ENCODE peak calls at places on chromosomes 16 and 17, in six cellular contexts. P is HCT116, K is HepG2, I is T47D, W is SK-N-SH, O is GM12878. L is an unnamed sample.

GRCh38 chr17:42340691-42341127 is 47.5 kb downstream of the STAT3 start:
- DNase-seq in I (no peak), P (no peak), W (no peak), K (no peak), O (no peak), L (no peak)

GRCh38 chr16:12516621-12517309 is 286.9 kb downstream of the CPPED1 start:
- DNase-seq in I (no peak), O (no peak), W (no peak), P (no peak), K (no peak), L (no peak)

GRCh38 chr17:9401434-9401833 is 174.2 kb downstream of the STX8 start:
- DNase-seq in I (peak), P (no peak), O (no peak), W (no peak), K (no peak), L (no peak)

GRCh38 chr17:5585814-5586558 is 1.7 kb upstream of the NLRP1 start:
- DNase-seq in O (peak), W (no peak), P (no peak), K (no peak), I (no peak), L (no peak)

GRCh38 chr17:4634981-4635380 is 6.5 kb downstream of the ALOX15 start:
- DNase-seq in K (no peak), O (no peak), P (no peak), I (no peak), W (no peak), L (no peak)

GRCh38 chr16:66084306-66084705 is 282.2 kb upstream of the CDH5 start:
- DNase-seq in I (no peak), W (no peak), K (no peak), O (no peak), P (no peak), L (no peak)

GRCh38 chr17:76260669-76261068 is 4.5 kb upstream of the UBALD2 start:
- DNase-seq in W (no peak), K (no peak), O (no peak), I (no peak), P (no peak), L (no peak)

GRCh38 chr16:15874745-15875314 is 13.6 kb downstream of the CEP20 start:
- DNase-seq in I (no peak), O (no peak), W (peak), K (peak), P (peak), L (peak)

GRCh38 chr16:12551530-12551929 is 252.2 kb downstream of the CPPED1 start:
- DNase-seq in W (no peak), P (no peak), O (no peak), I (no peak), K (no peak), L (no peak)

GRCh38 chr17:45408611-45409421 is 23.9 kb downstream of the ARHGAP27 start:
- DNase-seq in K (no peak), I (no peak), P (no peak), W (no peak), O (no peak), L (no peak)

DNA sequence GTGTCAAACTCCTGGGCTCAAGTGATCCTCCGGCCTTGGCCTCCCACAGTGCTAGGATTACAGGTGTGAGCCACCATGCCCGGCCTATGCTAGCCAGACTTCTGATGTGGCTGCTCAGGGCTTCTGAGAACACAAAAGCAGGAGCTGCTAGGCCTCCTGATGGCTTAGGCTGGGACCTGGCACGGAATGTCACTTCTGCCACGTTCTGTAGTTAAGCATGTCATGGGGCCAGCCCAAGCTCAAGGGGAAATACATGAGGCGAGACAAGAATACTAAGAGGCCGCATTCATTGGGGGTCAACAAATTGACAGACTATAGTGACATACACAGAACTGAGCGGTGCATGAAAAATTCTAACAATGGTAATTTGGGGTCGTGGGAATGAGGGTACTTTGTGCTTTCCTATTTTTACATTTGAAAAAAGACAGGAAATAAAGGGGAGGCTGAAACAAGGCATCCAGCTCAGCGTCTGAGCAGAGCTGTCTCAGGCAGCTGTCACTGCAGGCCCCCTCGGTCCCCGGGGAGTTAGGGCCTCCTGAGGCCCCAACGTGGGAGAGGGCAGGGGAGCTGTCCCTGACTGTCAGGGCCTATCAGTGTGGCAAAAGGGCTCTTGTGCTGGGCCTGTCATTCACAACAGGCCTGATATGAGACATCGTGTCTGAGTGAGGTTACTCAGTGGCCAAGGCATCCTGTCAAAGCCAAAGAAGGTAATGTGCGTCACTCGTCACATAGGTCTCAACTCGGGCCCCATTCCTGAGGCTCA is 26.3 kb downstream of the CFAP20 start:
- DNase-seq in O (no peak), I (no peak), W (no peak), K (no peak), P (no peak), L (no peak)
- TF ChIP-seq JUND in O (no peak), I (no peak), W (no peak), K (no peak), P (no peak), L (no peak)

DNA sequence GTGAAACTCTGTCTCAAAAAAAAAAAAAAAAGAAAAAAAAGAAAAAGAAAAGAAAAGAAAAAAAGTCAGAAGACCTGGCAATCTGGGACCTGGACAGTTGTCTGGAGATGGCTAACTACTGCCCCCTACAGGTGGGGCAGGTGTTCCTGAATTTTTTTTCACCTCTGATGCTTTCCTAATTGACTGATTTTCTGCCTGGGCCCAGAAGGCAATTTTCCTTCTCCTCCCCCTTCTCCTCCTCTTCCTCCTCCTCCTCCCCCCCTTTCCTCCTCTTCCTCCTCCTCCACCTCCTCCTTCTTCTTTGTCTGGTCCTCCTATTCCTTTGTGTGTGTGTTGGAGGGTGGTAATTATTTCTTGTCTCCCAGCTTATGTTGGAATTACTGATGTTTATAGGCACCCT is 26.7 kb downstream of the IRX5 start:
- DNase-seq in P (peak), O (no peak), I (no peak), K (peak), W (no peak), L (no peak)
- TF ChIP-seq JUND in P (no peak), O (no peak), I (no peak), K (no peak), W (no peak), L (no peak)

DNA sequence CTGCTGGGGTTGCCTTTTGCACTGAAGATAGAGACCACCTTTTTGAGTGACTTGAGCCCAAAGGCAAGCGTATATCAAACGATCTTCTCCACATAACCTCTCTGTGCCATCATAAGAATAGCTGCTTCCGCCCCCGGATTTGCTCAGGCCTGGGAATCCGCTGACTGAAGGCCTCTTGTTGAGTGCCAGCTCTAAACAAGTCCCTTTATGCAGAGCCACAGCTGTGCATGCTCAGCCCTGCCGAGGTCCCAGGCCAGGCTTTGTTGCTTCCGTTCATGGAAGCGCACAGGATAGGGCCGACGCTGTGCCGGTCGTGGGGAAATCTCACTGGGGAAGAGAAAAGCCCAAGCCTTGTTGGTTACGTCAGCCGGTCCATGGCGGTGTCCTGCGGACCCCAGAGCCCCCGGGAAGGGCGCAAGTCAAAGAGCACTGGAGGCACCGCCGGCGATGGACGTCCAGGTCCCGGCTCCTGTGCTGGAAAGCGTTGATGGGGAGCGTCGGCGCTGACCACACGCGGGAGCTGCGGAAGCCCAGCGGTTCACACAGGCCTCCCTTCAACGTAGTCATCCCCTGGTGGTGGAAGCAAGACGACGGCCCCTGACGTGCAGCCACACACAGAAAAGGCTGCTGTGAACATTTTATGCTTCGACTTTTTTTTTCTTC is 23.5 kb upstream of the RPL13 start:
- DNase-seq in O (no peak), I (no peak), K (no peak), W (no peak), P (no peak), L (no peak)
- TF ChIP-seq JUND in O (no peak), I (no peak), K (no peak), W (no peak), P (no peak), L (no peak)

DNA sequence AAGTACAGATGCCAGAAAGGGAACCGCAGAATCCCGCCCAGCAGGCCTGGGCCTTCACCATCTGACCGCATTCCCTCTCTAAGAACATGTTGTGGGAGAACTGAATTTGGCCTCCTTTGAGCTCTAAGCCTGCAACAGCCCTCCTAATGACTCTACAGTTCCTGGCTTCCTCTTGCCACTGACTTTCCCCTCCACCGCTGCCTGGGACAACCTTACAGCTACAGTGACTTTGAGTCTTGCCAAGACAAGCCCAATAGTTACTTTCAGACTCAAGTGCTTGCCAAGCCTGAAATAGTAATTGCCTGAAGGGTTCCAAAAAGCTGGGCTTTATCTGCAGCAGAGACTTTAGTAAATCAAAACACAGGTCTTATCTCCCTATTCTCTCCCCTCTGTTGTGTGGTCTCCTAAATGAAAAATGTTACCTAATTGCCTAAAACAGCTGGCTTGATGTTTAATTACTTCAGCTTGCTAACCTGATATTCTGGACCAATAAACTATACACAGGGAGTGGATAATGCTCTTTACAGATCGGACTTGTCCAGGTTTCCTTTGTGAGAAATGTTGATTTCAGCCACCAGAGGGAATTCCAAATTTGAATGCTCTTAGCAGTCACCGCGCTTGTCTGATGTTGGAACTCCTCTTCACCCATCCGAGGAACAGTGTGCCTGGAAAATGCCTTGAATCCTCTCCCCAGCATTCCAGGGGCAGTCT is 85.1 kb upstream of the TBX2 start:
- DNase-seq in K (no peak), W (peak), O (no peak), I (no peak), P (no peak), L (no peak)
- TF ChIP-seq JUND in K (no peak), W (no peak), O (no peak), I (no peak), P (no peak), L (no peak)

DNA sequence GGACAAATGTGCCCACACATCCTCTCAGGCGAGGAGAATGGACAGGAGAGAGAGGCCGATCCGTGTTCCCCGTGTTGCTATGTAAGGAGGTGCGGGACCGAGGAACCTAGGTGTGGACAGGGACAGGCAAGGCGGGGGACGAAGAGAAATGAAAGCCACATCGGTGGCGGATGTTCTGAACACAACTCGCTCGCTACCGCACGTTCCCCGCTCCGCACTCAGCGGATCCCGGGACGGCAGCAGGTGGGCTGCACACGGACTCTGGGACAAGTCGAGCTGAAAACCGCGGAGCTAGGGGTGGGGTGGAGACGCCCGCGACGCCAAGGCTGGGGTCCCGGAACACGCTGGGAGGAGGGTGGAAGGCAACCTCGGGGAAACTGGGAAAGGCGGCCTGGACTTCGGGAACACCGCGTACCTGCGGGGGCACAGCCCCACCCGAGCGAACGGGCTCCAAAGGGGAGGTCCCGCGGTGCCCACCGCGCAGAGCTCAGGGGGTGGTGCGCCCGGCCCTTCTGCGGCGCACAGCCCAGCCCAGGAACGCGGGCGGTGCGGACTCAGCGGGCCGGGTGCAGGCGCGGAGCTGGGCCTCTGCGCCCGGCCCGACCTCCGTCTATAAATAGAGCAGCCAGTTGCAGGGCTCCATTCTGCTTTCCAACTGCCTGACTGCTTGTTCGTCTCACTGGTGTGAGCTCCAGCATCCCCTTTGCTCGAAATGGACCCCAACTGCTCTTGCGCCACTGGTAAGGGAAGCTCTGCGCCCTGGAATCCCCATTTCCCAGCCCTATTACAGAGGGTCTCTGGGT is at the start of gene MT1E:
- DNase-seq in I (no peak), P (peak), O (no peak), W (peak), K (peak), L (peak)
- TF ChIP-seq JUND in I (no peak), P (no peak), O (no peak), W (no peak), K (no peak), L (no peak)

GRCh38 chr17:28226563-28226962 is 92.4 kb upstream of the TMEM97 start:
- DNase-seq in I (no peak), W (no peak), K (no peak), P (no peak), O (no peak), L (no peak)

GRCh38 chr17:28228986-28229729 is 89.8 kb upstream of the TMEM97 start:
- DNase-seq in K (no peak), W (peak), O (no peak), I (no peak), P (no peak), L (no peak)

GRCh38 chr17:28228109-28228840 is 90.7 kb upstream of the TMEM97 start:
- DNase-seq in K (no peak), W (peak), I (no peak), O (no peak), P (no peak), L (no peak)

GRCh38 chr17:28227278-28228108 is 91.5 kb upstream of the TMEM97 start:
- DNase-seq in W (peak), O (no peak), I (peak), P (peak), K (no peak), L (peak)

DNA sequence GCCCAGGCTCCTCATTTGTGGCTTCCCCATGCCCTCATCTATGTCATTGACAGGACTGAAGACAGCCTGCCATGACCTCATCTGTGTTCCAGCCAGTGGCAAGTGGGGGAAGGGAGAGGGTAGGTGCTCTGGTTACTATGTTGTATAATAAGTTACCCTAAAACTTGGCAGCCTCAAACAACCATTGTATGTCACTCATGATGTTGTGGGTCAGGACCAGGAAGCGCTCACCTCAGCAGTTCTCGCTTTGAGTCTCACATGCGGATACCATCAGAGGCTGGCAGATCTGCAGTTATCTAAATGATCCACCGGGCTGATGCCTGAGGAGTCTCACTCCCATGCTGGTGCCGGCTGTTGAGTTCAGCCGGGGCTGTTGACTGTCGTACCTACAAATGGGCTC is 89.0 kb upstream of the TMEM97 start:
- DNase-seq in W (no peak), O (no peak), P (no peak), I (no peak), K (no peak), L (no peak)
- TF ChIP-seq JUND in W (no peak), O (no peak), P (no peak), I (no peak), K (no peak), L (no peak)

GRCh38 chr17:50055426-50056216 is at the start of gene ITGA3:
- DNase-seq in K (no peak), W (peak), O (no peak), P (peak), I (peak), L (peak)
- TF ChIP-seq JUND in K (no peak), W (no peak), O (no peak), P (no peak), I (no peak), L (no peak)

DNA sequence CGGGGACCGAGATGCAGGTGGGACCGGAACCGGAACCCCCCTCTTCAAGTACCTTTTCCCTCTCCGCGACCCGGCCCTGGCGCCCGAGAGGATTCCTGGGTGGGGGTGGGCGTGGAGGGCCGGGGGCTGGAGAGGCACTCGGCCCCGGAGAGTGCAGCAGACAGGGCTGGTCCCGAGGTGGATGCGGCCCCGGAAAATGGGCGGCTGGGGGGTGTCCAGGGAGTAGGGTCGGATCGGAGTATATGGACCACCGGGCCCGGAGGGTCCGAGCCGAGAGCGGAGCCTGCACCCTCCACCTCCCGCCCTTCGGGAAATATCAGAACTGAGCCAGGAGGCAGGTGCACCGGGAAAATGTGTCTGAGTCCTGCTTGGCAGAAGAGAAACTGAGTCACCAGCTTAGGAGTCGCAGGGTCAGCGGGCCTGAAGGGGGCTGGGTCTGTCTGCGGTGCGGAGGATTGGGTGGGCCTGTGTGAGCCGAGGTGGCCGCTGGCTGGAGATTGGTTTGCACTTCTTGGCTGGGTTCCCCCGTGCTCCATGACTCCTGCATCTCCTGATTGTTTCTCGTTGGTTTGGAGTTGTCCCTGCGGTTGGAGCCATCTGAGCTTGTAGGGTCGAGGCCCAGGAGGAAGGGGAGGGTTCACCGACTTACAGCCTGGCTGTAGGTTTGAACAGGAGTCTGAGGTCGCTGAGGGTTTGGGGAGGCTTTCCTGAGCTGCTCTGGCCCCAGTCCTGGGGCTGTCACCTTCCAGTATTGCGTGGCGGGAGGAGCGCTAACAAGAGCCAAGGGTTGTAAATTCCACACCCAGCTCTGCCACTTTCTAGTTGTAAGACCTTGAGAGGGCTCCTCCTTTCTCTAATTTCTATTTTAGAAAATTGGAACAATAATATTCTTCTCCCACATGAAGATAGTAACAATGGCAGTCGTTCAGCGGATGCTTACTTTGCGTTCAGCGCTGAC is 565 bp downstream of the SH2B1 start:
- DNase-seq in W (peak), K (no peak), I (no peak), P (no peak), O (no peak), L (no peak)
- TF ChIP-seq JUND in W (no peak), K (no peak), I (no peak), P (no peak), O (no peak), L (no peak)